ENCODE peak calls at places on chromosomes 13 and 19, in four cellular contexts. L, R, C and E are unnamed samples.

GRCh38 chr13:30978981-30979956 is 46.8 kb downstream of the TEX26 start:
- DNase-seq in L (no peak), R (no peak), C (peak; percentile 90), E (peak; percentile 70)

GRCh38 chr19:16345457-16345856 is 20.8 kb downstream of the KLF2 start:
- DNase-seq in L (no peak), R (no peak), C (no peak), E (no peak)

GRCh38 chr13:47232516-47232915 is 335.7 kb upstream of the HTR2A start:
- DNase-seq in L (no peak), R (no peak), C (no peak), E (no peak)

GRCh38 chr19:21094347-21095025 is 12.5 kb downstream of the ZNF714 start:
- DNase-seq in L (no peak), R (no peak), C (no peak), E (no peak)

GRCh38 chr13:109297628-109298027 is 488.8 kb downstream of the IRS2 start:
- DNase-seq in L (no peak), R (no peak), C (no peak), E (no peak)

GRCh38 chr13:75550159-75550567 is 572 bp downstream of the UCHL3 start:
- DNase-seq in L (no peak), R (no peak), C (no peak), E (peak; percentile 40)

GRCh38 chr19:35718345-35719041 is 690 bp downstream of the KMT2B start:
- DNase-seq in L (peak; percentile 88), R (peak; percentile 43), C (no peak), E (peak; percentile 43)

GRCh38 chr19:49614096-49614857 is 23.3 kb downstream of the PRR12 start:
- DNase-seq in L (peak; percentile 71), R (no peak), C (no peak), E (no peak)

GRCh38 chr13:97224544-97225324 is 2.6 kb downstream of the MBNL2 start:
- DNase-seq in L (no peak), R (no peak), C (no peak), E (no peak)

GRCh38 chr19:42249769-42250168 is 5.2 kb downstream of the ERF start:
- DNase-seq in L (no peak), R (no peak), C (no peak), E (no peak)

GRCh38 chr19:52658595-52658994 is 20.4 kb upstream of the ZNF83 start:
- DNase-seq in L (no peak), R (no peak), C (no peak), E (no peak)

GRCh38 chr19:55647732-55648656 is at the start of gene CCDC106:
- DNase-seq in L (peak; percentile 85), R (peak; percentile 74), C (no peak), E (peak; percentile 75)

GRCh38 chr13:113990321-113990837 is 16.5 kb upstream of the C13orf46 start:
- DNase-seq in L (peak; percentile 42), R (no peak), C (no peak), E (peak; percentile 2)

GRCh38 chr13:25943081-25943480 is 108.7 kb downstream of the SHISA2 start:
- DNase-seq in L (no peak), R (no peak), C (no peak), E (no peak)

GRCh38 chr13:51829236-51829899 is 15.6 kb downstream of the TMEM272 start:
- DNase-seq in L (no peak), R (no peak), C (no peak), E (no peak)

GRCh38 chr19:16892868-16893685 is 4.3 kb downstream of the F2RL3 start:
- DNase-seq in L (peak; percentile 66), R (no peak), C (no peak), E (no peak)

GRCh38 chr13:113445791-113446487 is 7.3 kb downstream of the ADPRHL1 start:
- DNase-seq in L (no peak), R (no peak), C (no peak), E (peak; percentile 8)

GRCh38 chr13:84844473-84844872 is 954.7 kb downstream of the SLITRK6 start:
- DNase-seq in L (no peak), R (no peak), C (no peak), E (no peak)

GRCh38 chr13:50075619-50076097 is 60.4 kb downstream of the KCNRG start:
- DNase-seq in L (no peak), R (no peak), C (no peak), E (no peak)

GRCh38 chr13:77779461-77780272 is 82.2 kb downstream of the SLAIN1 start:
- DNase-seq in L (no peak), R (no peak), C (no peak), E (peak; percentile 24)

GRCh38 chr19:37959665-37960114 is 52.7 kb downstream of the SIPA1L3 start:
- DNase-seq in L (no peak), R (no peak), C (no peak), E (no peak)

GRCh38 chr19:14972676-14973075 is 7.0 kb downstream of the SLC1A6 start:
- DNase-seq in L (no peak), R (no peak), C (no peak), E (no peak)

GRCh38 chr13:66859934-66860867 is 369.9 kb downstream of the PCDH9 start:
- DNase-seq in L (no peak), R (no peak), C (no peak), E (no peak)

GRCh38 chr19:7554990-7555864 is 19.7 kb downstream of the PNPLA6 start:
- DNase-seq in L (no peak), R (no peak), C (no peak), E (peak; percentile 58)

GRCh38 chr13:93344048-93344447 is 117.4 kb downstream of the GPC6 start:
- DNase-seq in L (no peak), R (no peak), C (no peak), E (no peak)

GRCh38 chr13:99265823-99266426 is 7.7 kb upstream of the GPR18 start:
- DNase-seq in L (no peak), R (no peak), C (no peak), E (peak; percentile 22)

GRCh38 chr19:41319500-41320184 is 9.7 kb downstream of the CCDC97 start:
- DNase-seq in L (peak; percentile 46), R (no peak), C (no peak), E (no peak)

GRCh38 chr13:95784161-95784880 is 107.4 kb downstream of the DNAJC3 start:
- DNase-seq in L (no peak), R (no peak), C (no peak), E (no peak)

GRCh38 chr13:26698392-26699196 is 62.0 kb downstream of the GPR12 start:
- DNase-seq in L (peak; percentile 89), R (peak; percentile 79), C (peak; percentile 96), E (peak; percentile 72)

GRCh38 chr19:8149261-8150094 is at the start of gene FBN3:
- DNase-seq in L (no peak), R (no peak), C (no peak), E (no peak)

GRCh38 chr13:23552171-23552570 is 18.0 kb upstream of the TNFRSF19 start:
- DNase-seq in L (no peak), R (no peak), C (no peak), E (no peak)

GRCh38 chr13:48838193-48839000 is 137.3 kb upstream of the FNDC3A start:
- DNase-seq in L (no peak), R (no peak), C (no peak), E (no peak)

GRCh38 chr13:80168089-80168850 is 172.7 kb downstream of the SPRY2 start:
- DNase-seq in L (no peak), R (no peak), C (no peak), E (peak; percentile 20)
- H3K27me3 ChIP-seq in L (no peaks in the 10 kb centered on the region), R (no peaks in the 10 kb centered on the region), C (no peaks in the 10 kb centered on the region), E (no peaks in the 10 kb centered on the region)

DNA sequence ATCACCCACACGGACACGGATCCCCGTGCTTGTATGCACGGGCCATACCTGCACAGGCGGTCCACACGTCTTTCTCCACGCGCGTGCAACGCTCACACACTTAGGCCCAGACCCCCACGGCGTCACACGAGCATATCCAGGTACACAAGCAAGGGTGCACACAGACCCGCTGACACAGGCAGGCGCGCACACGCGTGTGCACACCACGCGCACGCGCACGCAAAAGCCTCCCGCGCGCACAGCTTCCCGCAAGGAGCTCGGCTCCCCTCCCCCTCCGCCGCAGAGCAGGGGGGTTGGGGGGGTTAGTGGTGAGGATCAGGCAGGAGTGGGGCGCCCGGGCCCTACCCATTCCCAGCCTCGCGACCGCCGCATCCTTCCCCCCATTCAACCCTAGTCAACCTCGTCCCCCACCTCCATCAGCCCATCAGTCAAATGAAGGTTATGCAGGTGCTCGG is 407 bp downstream of the RAB3A start:
- DNase-seq in L (peak; percentile 85), R (peak; percentile 51), C (no peak), E (peak; percentile 33)
- TF ChIP-seq CTCF in L (no peak), R (no peak), C (no peak), E (no peak)

GRCh38 chr13:87671031-87671823 is at the start of gene SLITRK5:
- DNase-seq in L (peak; percentile 90), R (peak; percentile 67), C (peak; percentile 93), E (peak; percentile 90)
- H3K27me3 ChIP-seq in L (peaks cover 42% of the 10 kb centered on the region), R (peaks cover 98% of the 10 kb centered on the region), C (peaks cover 41% of the 10 kb centered on the region), E (peaks cover 6% of the 10 kb centered on the region)

GRCh38 chr19:3252650-3253049 is 28.2 kb downstream of the CELF5 start:
- DNase-seq in L (no peak), R (no peak), C (no peak), E (no peak)

GRCh38 chr19:3250675-3251074 is 26.2 kb downstream of the CELF5 start:
- DNase-seq in L (no peak), R (no peak), C (no peak), E (no peak)

GRCh38 chr19:3254520-3254919 is 30.1 kb downstream of the CELF5 start:
- DNase-seq in L (no peak), R (no peak), C (no peak), E (no peak)

GRCh38 chr19:3251229-3251628 is 26.8 kb downstream of the CELF5 start:
- DNase-seq in L (no peak), R (no peak), C (no peak), E (no peak)

GRCh38 chr19:3253270-3253669 is 28.8 kb downstream of the CELF5 start:
- DNase-seq in L (no peak), R (no peak), C (no peak), E (no peak)
- TF ChIP-seq CTCF in L (no peak), R (no peak), C (no peak), E (peak; percentile 18)